ENCODE peak calls at places on chromosomes 1 and 21, in ten cellular contexts. C is M059J; W is CD4-positive, CD25-positive, alpha-beta regulatory T cell; G is endodermal cell; U is stimulated activated naive CD8-positive, alpha-beta T cell treated with anti-CD3 and anti-CD28 coated beads, Interleukin-15, Interleukin-2, amounts not matched to agents 100 U/mL and 50 U/mL, for 24 hours; D is activated gamma-delta T cell; Q is HuH-7.5; V is GM23338; X is H4; K is head of caudate nucleus. O is an unnamed sample.

GRCh38 chr1:1164701-1165451 is 8.8 kb upstream of the TTLL10 start:
- DNase-seq in Q (peak; percentile 74), K (no peak), W (no peak), U (no peak), X (no peak), D (no peak), C (no peak), V (peak; percentile 83), G (peak; percentile 87), O (peak; percentile 76)

GRCh38 chr1:192445849-192446489 is 129.2 kb downstream of the RGS21 start:
- DNase-seq in U (peak; percentile 61), V (peak; percentile 56), K (peak; percentile 25), Q (no peak), X (no peak), G (peak; percentile 73), W (peak; percentile 60), D (no peak), C (peak; percentile 39), O (peak; percentile 20)

GRCh38 chr21:26572668-26573381 is at the start of gene CYYR1:
- DNase-seq in W (no peak), Q (no peak), D (no peak), G (peak; percentile 92), K (no peak), X (no peak), V (peak; percentile 84), U (no peak), C (no peak), O (no peak)

GRCh38 chr21:31993826-31994791 is 121.3 kb downstream of the HUNK start:
- DNase-seq in V (no peak), W (no peak), C (no peak), G (no peak), X (no peak), Q (no peak), D (no peak), K (no peak), U (no peak), O (no peak)

GRCh38 chr21:33403128-33403785 is at the start of gene IFNGR2:
- DNase-seq in U (peak; percentile 40), K (peak; percentile 45), G (peak; percentile 74), Q (peak; percentile 33), X (no peak), W (peak; percentile 43), C (no peak), D (peak; percentile 28), V (peak; percentile 58), O (peak; percentile 9)

GRCh38 chr1:204566583-204566955 is 50.4 kb downstream of the MDM4 start:
- DNase-seq in G (peak; percentile 45), X (no peak), C (no peak), U (no peak), D (no peak), K (no peak), V (no peak), Q (no peak), W (no peak), O (no peak)

GRCh38 chr1:100219457-100219856 is 30.2 kb downstream of the DBT start:
- DNase-seq in K (no peak), U (no peak), Q (no peak), C (no peak), G (no peak), D (no peak), W (no peak), V (no peak), X (no peak), O (no peak)

GRCh38 chr1:205681364-205681763 is 1.1 kb upstream of the SLC45A3 start:
- DNase-seq in C (no peak), W (no peak), V (no peak), G (no peak), X (no peak), U (no peak), K (no peak), Q (no peak), D (no peak), O (no peak)

GRCh38 chr1:38000529-38001453 is 4.5 kb downstream of the FHL3 start:
- DNase-seq in D (no peak), W (no peak), V (peak; percentile 83), X (peak; percentile 83), C (peak; percentile 89), K (no peak), Q (peak; percentile 35), G (peak; percentile 87), U (no peak), O (peak; percentile 28)

GRCh38 chr1:77825356-77825709 is 45.9 kb downstream of the MIGA1 start:
- DNase-seq in D (no peak), W (peak; percentile 58), U (no peak), X (peak; percentile 48), C (peak; percentile 72), Q (no peak), V (peak; percentile 70), K (no peak), G (peak; percentile 52), O (peak; percentile 57)

GRCh38 chr21:45356251-45356650 is 48.7 kb upstream of the COL18A1 start:
- DNase-seq in U (no peak), X (no peak), D (no peak), Q (no peak), K (no peak), C (no peak), V (peak; percentile 63), W (no peak), G (peak; percentile 83), O (no peak)

GRCh38 chr1:17649371-17650106 is 105.6 kb upstream of the ACTL8 start:
- DNase-seq in G (no peak), D (no peak), X (no peak), K (no peak), W (no peak), Q (no peak), V (no peak), U (no peak), C (no peak), O (no peak)

GRCh38 chr1:30410153-30410851 is 313.1 kb downstream of the MATN1 start:
- DNase-seq in X (no peak), C (no peak), W (no peak), G (peak; percentile 33), U (no peak), D (no peak), Q (no peak), K (no peak), V (no peak), O (no peak)

GRCh38 chr1:3478187-3478586 is 23.7 kb downstream of the ARHGEF16 start:
- DNase-seq in U (no peak), K (no peak), W (no peak), G (no peak), C (no peak), D (no peak), V (no peak), X (no peak), Q (no peak), O (no peak)

GRCh38 chr1:221991221-221991620 is 249.3 kb upstream of the DUSP10 start:
- DNase-seq in X (no peak), D (no peak), V (no peak), U (no peak), G (no peak), C (peak; percentile 47), Q (no peak), W (no peak), K (no peak), O (no peak)

GRCh38 chr1:173056355-173056754 is 5.6 kb upstream of the TNFSF18 start:
- DNase-seq in K (no peak), Q (no peak), C (no peak), G (no peak), U (no peak), V (no peak), W (no peak), D (no peak), X (no peak), O (peak; percentile 56)

GRCh38 chr1:220409751-220410370 is 118.1 kb upstream of the MARK1 start:
- DNase-seq in K (no peak), Q (no peak), X (no peak), C (no peak), V (peak; percentile 18), W (no peak), D (no peak), G (no peak), U (no peak), O (no peak)

GRCh38 chr1:168390261-168390660 is 109.6 kb downstream of the TBX19 start:
- DNase-seq in V (no peak), G (no peak), U (no peak), C (no peak), Q (no peak), W (no peak), K (no peak), D (no peak), X (no peak), O (no peak)

GRCh38 chr1:168081373-168082007 is 55.2 kb downstream of the GPR161 start:
- DNase-seq in G (no peak), D (no peak), V (no peak), W (no peak), K (no peak), Q (no peak), X (no peak), C (peak; percentile 38), U (no peak), O (no peak)

GRCh38 chr1:243510928-243511327 is 255.1 kb downstream of the SDCCAG8 start:
- DNase-seq in X (no peak), Q (no peak), U (no peak), C (no peak), D (no peak), K (no peak), V (no peak), W (no peak), G (no peak), O (no peak)

GRCh38 chr1:51329443-51330325 is 678 bp downstream of the TTC39A start:
- DNase-seq in U (no peak), K (no peak), C (no peak), D (no peak), X (no peak), G (no peak), V (no peak), Q (peak; percentile 59), W (no peak), O (peak; percentile 31)

GRCh38 chr1:82453511-82454185 is 652.9 kb downstream of the ADGRL2 start:
- DNase-seq in K (no peak), U (no peak), D (no peak), V (no peak), W (no peak), X (no peak), G (no peak), C (no peak), Q (no peak), O (no peak)

GRCh38 chr1:5768014-5768413 is 224.2 kb downstream of the NPHP4 start:
- DNase-seq in D (no peak), W (no peak), V (no peak), G (peak; percentile 85), X (no peak), C (no peak), U (no peak), Q (no peak), K (no peak), O (no peak)

GRCh38 chr1:156694563-156694962 is 10.8 kb downstream of the CRABP2 start:
- DNase-seq in U (no peak), K (no peak), D (no peak), G (no peak), C (no peak), V (peak; percentile 61), W (no peak), Q (no peak), X (no peak), O (no peak)

GRCh38 chr1:92990828-92991227 is 29.6 kb upstream of the DIPK1A start:
- DNase-seq in U (no peak), X (no peak), Q (no peak), K (no peak), G (no peak), D (no peak), C (no peak), W (peak; percentile 88), V (no peak), O (no peak)